ENCODE peak calls at places on chromosomes 1 and 21, in eight cellular contexts. B, H, P, J, C, A, E and W are unnamed samples.

GRCh38 chr1:35432231-35432630 is 125.0 kb downstream of the KIAA0319L start:
- DNase-seq in C (no peak), J (no peak), P (no peak), A (no peak), H (no peak), B (peak), E (no peak), W (no peak)

GRCh38 chr1:36448530-36449051 is 1.7 kb downstream of the OSCP1 start:
- DNase-seq in C (no peak), P (no peak), J (no peak), A (no peak), E (no peak), B (no peak), H (no peak), W (no peak)

GRCh38 chr1:115781343-115781742 is 12.8 kb upstream of the CASQ2 start:
- DNase-seq in B (no peak), H (no peak), J (no peak), C (peak), P (no peak), E (no peak), A (peak), W (no peak)

GRCh38 chr1:15940110-15941043 is 35.5 kb downstream of the ZBTB17 start:
- DNase-seq in A (no peak), P (no peak), B (no peak), E (no peak), H (no peak), J (no peak), C (no peak), W (no peak)

GRCh38 chr1:64425521-64425920 is 44.4 kb upstream of the CACHD1 start:
- DNase-seq in P (no peak), A (no peak), J (no peak), C (no peak), H (no peak), E (no peak), B (no peak), W (no peak)

GRCh38 chr1:198465201-198466144 is 75.0 kb downstream of the ATP6V1G3 start:
- DNase-seq in J (no peak), C (peak), P (no peak), A (peak), H (peak), B (no peak), E (no peak), W (no peak)

GRCh38 chr1:119547306-119547705 is 40.3 kb downstream of the HSD3B1 start:
- DNase-seq in E (no peak), A (no peak), C (no peak), P (no peak), B (no peak), H (no peak), J (no peak), W (no peak)

GRCh38 chr1:147669475-147670318 is 627 bp downstream of the ACP6 start:
- DNase-seq in P (peak), E (peak), A (peak), J (peak), H (peak), C (peak), B (no peak), W (no peak)

GRCh38 chr1:92922378-92923035 is 38.8 kb downstream of the DIPK1A start:
- DNase-seq in E (no peak), P (no peak), B (no peak), J (no peak), C (peak), A (no peak), H (no peak), W (no peak)

GRCh38 chr21:44306926-44307687 is 7.3 kb downstream of the PFKL start:
- DNase-seq in C (no peak), J (no peak), B (no peak), E (no peak), H (no peak), P (no peak), A (no peak), W (no peak)
- H3K27ac ChIP-seq in C (no peak), J (no peak), B (no peak), E (no peak), H (no peak), P (no peak), A (no peak), W (no peak)

DNA sequence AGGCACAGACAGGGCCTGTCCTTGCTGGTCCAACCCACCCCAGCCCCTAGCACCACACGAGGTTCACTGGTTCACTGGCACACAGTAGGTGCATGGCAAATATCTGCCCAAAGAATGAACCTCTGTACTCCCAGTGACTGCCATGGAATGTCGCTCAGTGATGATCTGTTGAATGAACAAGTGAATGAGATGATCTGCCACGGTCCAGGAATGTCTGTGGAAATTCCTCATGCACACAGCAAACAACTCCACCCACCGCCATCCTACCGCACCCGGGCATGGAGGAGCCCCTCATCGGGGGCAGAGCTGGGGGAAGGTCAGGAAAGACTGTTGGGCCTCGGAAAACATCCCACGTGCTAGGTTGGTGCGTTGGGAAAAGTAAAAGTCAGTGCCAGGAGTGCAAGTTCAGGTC is 1.7 kb downstream of the HSPG2 start:
- DNase-seq in A (no peak), C (no peak), J (no peak), B (no peak), P (no peak), H (no peak), E (no peak), W (no peak)
- H3K27ac ChIP-seq in A (no peak), C (peak), J (peak), B (no peak), P (no peak), H (no peak), E (no peak), W (no peak)

GRCh38 chr1:89466307-89466925 is 58.2 kb upstream of the LRRC8B start:
- DNase-seq in C (no peak), E (no peak), A (no peak), B (no peak), J (no peak), P (no peak), H (no peak), W (no peak)
- H3K27ac ChIP-seq in C (no peak), E (no peak), A (no peak), B (no peak), J (no peak), P (no peak), H (no peak), W (no peak)

DNA sequence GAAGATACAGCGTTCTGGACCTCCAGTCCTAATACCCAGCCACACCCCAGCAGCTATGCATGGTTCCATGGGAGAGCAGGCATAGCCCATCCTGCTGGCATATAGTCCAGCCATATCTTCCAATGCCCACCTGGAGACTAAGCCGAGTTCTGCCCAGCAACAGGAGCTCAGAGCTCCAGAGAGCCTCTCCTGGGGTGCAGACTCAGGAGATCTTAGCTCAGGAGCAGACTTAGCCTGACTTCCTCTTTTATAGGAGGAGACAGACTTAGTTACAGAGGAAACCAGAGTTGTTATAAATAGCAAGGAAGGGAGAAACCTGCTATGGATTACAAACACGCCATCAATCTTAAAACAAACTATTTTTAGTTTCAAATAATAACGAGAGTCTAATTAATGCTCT is 3.2 kb upstream of the KIF21B start:
- DNase-seq in B (no peak), E (no peak), A (no peak), P (no peak), H (peak), J (no peak), C (no peak), W (no peak)
- H3K27ac ChIP-seq in B (peak), E (no peak), A (no peak), P (no peak), H (no peak), J (no peak), C (no peak), W (no peak)

GRCh38 chr1:87206044-87206443 is 122.6 kb upstream of the LMO4 start:
- DNase-seq in P (no peak), C (no peak), B (no peak), J (no peak), A (no peak), H (no peak), E (no peak), W (no peak)
- H3K27ac ChIP-seq in P (no peak), C (no peak), B (peak), J (no peak), A (no peak), H (no peak), E (no peak), W (no peak)

GRCh38 chr1:27571439-27572018 is 32.4 kb downstream of the AHDC1 start:
- DNase-seq in P (no peak), H (no peak), E (no peak), B (no peak), C (no peak), J (peak), A (no peak), W (no peak)

GRCh38 chr1:27572019-27572678 is 31.8 kb downstream of the AHDC1 start:
- DNase-seq in J (no peak), C (no peak), H (no peak), A (no peak), E (no peak), P (no peak), B (no peak), W (no peak)

GRCh38 chr1:27570823-27571222 is 33.1 kb downstream of the AHDC1 start:
- DNase-seq in B (no peak), H (no peak), P (no peak), J (no peak), E (no peak), A (no peak), C (no peak), W (no peak)

GRCh38 chr1:27574001-27574781 is 29.8 kb downstream of the AHDC1 start:
- DNase-seq in A (no peak), B (no peak), P (no peak), E (no peak), H (no peak), J (no peak), C (no peak), W (no peak)

GRCh38 chr1:27572679-27573426 is 31.1 kb downstream of the AHDC1 start:
- DNase-seq in H (no peak), P (no peak), C (no peak), J (no peak), A (no peak), B (no peak), E (no peak), W (no peak)
- H3K27ac ChIP-seq in H (no peak), P (no peak), C (no peak), J (peak), A (no peak), B (peak), E (no peak), W (no peak)

DNA sequence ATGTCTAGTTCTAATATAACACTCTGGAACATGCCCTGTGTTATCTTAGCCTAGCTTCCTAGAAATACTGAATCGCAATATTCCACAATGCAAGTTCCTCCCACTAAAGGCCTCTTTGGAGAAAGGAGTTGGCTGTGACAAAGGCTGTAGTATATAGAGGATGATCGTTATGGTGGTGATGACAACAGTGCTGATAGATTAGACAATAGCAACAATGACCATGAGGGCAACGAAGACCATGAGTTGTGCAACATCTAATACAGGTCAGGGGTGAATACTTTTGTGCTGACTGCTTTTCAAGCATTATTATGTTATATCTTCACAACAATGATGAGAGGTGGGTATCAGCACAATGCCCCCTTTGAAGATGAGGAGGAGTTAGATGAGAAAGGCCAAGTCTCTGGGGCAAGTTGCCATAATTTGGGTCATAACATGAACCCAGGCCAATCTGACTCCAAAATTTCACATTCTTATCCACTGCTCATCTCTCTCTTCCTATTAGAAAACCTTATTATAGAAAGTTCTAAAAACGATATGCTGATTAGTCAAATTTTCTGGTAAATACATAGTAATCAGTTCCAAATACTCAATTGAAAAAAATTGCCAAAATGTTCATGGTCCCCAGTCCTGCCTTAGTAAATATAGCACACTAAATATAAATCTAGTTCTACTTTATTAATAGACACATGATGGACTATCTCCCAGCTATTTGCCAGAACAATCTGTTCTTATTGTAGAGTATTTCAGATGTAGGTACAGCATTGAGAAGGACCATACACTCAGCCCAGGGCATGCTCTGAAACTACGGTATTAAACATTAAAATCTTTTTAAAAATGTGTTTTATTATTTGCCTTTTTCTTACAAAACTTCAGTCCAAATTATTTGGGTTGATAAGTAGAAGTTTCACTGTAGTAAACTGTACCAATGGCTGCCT is 37.5 kb downstream of the HIVEP3 start:
- DNase-seq in B (no peak), J (no peak), C (no peak), A (no peak), P (no peak), H (no peak), E (no peak), W (no peak)
- H3K27ac ChIP-seq in B (no peak), J (peak), C (no peak), A (peak), P (no peak), H (no peak), E (no peak), W (no peak)